ENCODE peak calls at places on chromosome 6, in ten cellular contexts. One of them, this sample, is unnamed.

GRCh38 chr6:31214516-31214915 is 44.0 kb upstream of the POU5F1 start:
- DNase-seq in left ventricle myocardium inferior: no peak
- DNase-seq in T-helper 17 cell: no peak
- DNase-seq in mesendoderm: no peak
- DNase-seq in D341Med: no peak
- DNase-seq in NCI-H345: no peak
- DNase-seq in stimulated activated CD4-positive, alpha-beta T cell treated with anti-CD3 and anti-CD28 coated beads, Interleukin-4, amount 100 ng/mL, for 4 hours: no peak
- DNase-seq in M059J: no peak
- DNase-seq in endothelial cell of umbilical vein: no peak
- DNase-seq in stimulated activated naive B cell treated with anti-CD40 and anti-IgM and Interleukin-4, amounts not matched to agents 10 μg/mL and 1 μg/mL and 100 μg/mL, for 72 hours: no peak
- DNase-seq in this sample: no peak

GRCh38 chr6:17478223-17478907 is 85.0 kb downstream of the CAP2 start:
- DNase-seq in left ventricle myocardium inferior: no peak
- DNase-seq in T-helper 17 cell: no peak
- DNase-seq in mesendoderm: peak
- DNase-seq in D341Med: no peak
- DNase-seq in NCI-H345: no peak
- DNase-seq in stimulated activated CD4-positive, alpha-beta T cell treated with anti-CD3 and anti-CD28 coated beads, Interleukin-4, amount 100 ng/mL, for 4 hours: no peak
- DNase-seq in M059J: no peak
- DNase-seq in endothelial cell of umbilical vein: peak
- DNase-seq in stimulated activated naive B cell treated with anti-CD40 and anti-IgM and Interleukin-4, amounts not matched to agents 10 μg/mL and 1 μg/mL and 100 μg/mL, for 72 hours: no peak
- DNase-seq in this sample: no peak

GRCh38 chr6:142914371-142914770 is 30.6 kb downstream of the HIVEP2 start:
- DNase-seq in left ventricle myocardium inferior: no peak
- DNase-seq in T-helper 17 cell: no peak
- DNase-seq in mesendoderm: no peak
- DNase-seq in D341Med: no peak
- DNase-seq in NCI-H345: no peak
- DNase-seq in stimulated activated CD4-positive, alpha-beta T cell treated with anti-CD3 and anti-CD28 coated beads, Interleukin-4, amount 100 ng/mL, for 4 hours: no peak
- DNase-seq in M059J: no peak
- DNase-seq in endothelial cell of umbilical vein: no peak
- DNase-seq in stimulated activated naive B cell treated with anti-CD40 and anti-IgM and Interleukin-4, amounts not matched to agents 10 μg/mL and 1 μg/mL and 100 μg/mL, for 72 hours: no peak
- DNase-seq in this sample: no peak

GRCh38 chr6:139114741-139115140 is 20.1 kb upstream of the HECA start:
- DNase-seq in left ventricle myocardium inferior: no peak
- DNase-seq in T-helper 17 cell: no peak
- DNase-seq in mesendoderm: no peak
- DNase-seq in D341Med: no peak
- DNase-seq in NCI-H345: peak
- DNase-seq in stimulated activated CD4-positive, alpha-beta T cell treated with anti-CD3 and anti-CD28 coated beads, Interleukin-4, amount 100 ng/mL, for 4 hours: no peak
- DNase-seq in M059J: no peak
- DNase-seq in endothelial cell of umbilical vein: no peak
- DNase-seq in stimulated activated naive B cell treated with anti-CD40 and anti-IgM and Interleukin-4, amounts not matched to agents 10 μg/mL and 1 μg/mL and 100 μg/mL, for 72 hours: no peak
- DNase-seq in this sample: no peak

GRCh38 chr6:1110164-1110563 is 201.7 kb upstream of the FOXQ1 start:
- DNase-seq in left ventricle myocardium inferior: no peak
- DNase-seq in T-helper 17 cell: no peak
- DNase-seq in mesendoderm: no peak
- DNase-seq in D341Med: peak
- DNase-seq in NCI-H345: no peak
- DNase-seq in stimulated activated CD4-positive, alpha-beta T cell treated with anti-CD3 and anti-CD28 coated beads, Interleukin-4, amount 100 ng/mL, for 4 hours: no peak
- DNase-seq in M059J: peak
- DNase-seq in endothelial cell of umbilical vein: no peak
- DNase-seq in stimulated activated naive B cell treated with anti-CD40 and anti-IgM and Interleukin-4, amounts not matched to agents 10 μg/mL and 1 μg/mL and 100 μg/mL, for 72 hours: no peak
- DNase-seq in this sample: no peak

GRCh38 chr6:110549277-110549676 is 72.9 kb upstream of the SLC22A16 start:
- DNase-seq in left ventricle myocardium inferior: no peak
- DNase-seq in T-helper 17 cell: no peak
- DNase-seq in mesendoderm: peak
- DNase-seq in D341Med: no peak
- DNase-seq in NCI-H345: no peak
- DNase-seq in stimulated activated CD4-positive, alpha-beta T cell treated with anti-CD3 and anti-CD28 coated beads, Interleukin-4, amount 100 ng/mL, for 4 hours: no peak
- DNase-seq in M059J: no peak
- DNase-seq in endothelial cell of umbilical vein: no peak
- DNase-seq in stimulated activated naive B cell treated with anti-CD40 and anti-IgM and Interleukin-4, amounts not matched to agents 10 μg/mL and 1 μg/mL and 100 μg/mL, for 72 hours: no peak
- DNase-seq in this sample: no peak

GRCh38 chr6:12289655-12290489 is at the start of gene EDN1:
- DNase-seq in left ventricle myocardium inferior: peak
- DNase-seq in T-helper 17 cell: no peak
- DNase-seq in mesendoderm: peak
- DNase-seq in D341Med: peak
- DNase-seq in NCI-H345: peak
- DNase-seq in stimulated activated CD4-positive, alpha-beta T cell treated with anti-CD3 and anti-CD28 coated beads, Interleukin-4, amount 100 ng/mL, for 4 hours: peak
- DNase-seq in M059J: peak
- DNase-seq in endothelial cell of umbilical vein: peak
- DNase-seq in stimulated activated naive B cell treated with anti-CD40 and anti-IgM and Interleukin-4, amounts not matched to agents 10 μg/mL and 1 μg/mL and 100 μg/mL, for 72 hours: peak
- DNase-seq in this sample: peak

GRCh38 chr6:7673063-7673536 is 52.8 kb upstream of the BMP6 start:
- DNase-seq in left ventricle myocardium inferior: peak
- DNase-seq in T-helper 17 cell: no peak
- DNase-seq in mesendoderm: peak
- DNase-seq in D341Med: peak
- DNase-seq in NCI-H345: no peak
- DNase-seq in stimulated activated CD4-positive, alpha-beta T cell treated with anti-CD3 and anti-CD28 coated beads, Interleukin-4, amount 100 ng/mL, for 4 hours: no peak
- DNase-seq in M059J: peak
- DNase-seq in endothelial cell of umbilical vein: peak
- DNase-seq in stimulated activated naive B cell treated with anti-CD40 and anti-IgM and Interleukin-4, amounts not matched to agents 10 μg/mL and 1 μg/mL and 100 μg/mL, for 72 hours: no peak
- DNase-seq in this sample: no peak

GRCh38 chr6:170125447-170126300 is 165.2 kb downstream of the DLL1 start:
- DNase-seq in left ventricle myocardium inferior: no peak
- DNase-seq in T-helper 17 cell: no peak
- DNase-seq in mesendoderm: no peak
- DNase-seq in D341Med: no peak
- DNase-seq in NCI-H345: no peak
- DNase-seq in stimulated activated CD4-positive, alpha-beta T cell treated with anti-CD3 and anti-CD28 coated beads, Interleukin-4, amount 100 ng/mL, for 4 hours: no peak
- DNase-seq in M059J: no peak
- DNase-seq in endothelial cell of umbilical vein: no peak
- DNase-seq in stimulated activated naive B cell treated with anti-CD40 and anti-IgM and Interleukin-4, amounts not matched to agents 10 μg/mL and 1 μg/mL and 100 μg/mL, for 72 hours: no peak
- DNase-seq in this sample: peak

GRCh38 chr6:19759117-19759880 is 77.9 kb upstream of the ID4 start:
- DNase-seq in left ventricle myocardium inferior: no peak
- DNase-seq in T-helper 17 cell: no peak
- DNase-seq in mesendoderm: no peak
- DNase-seq in D341Med: no peak
- DNase-seq in NCI-H345: no peak
- DNase-seq in stimulated activated CD4-positive, alpha-beta T cell treated with anti-CD3 and anti-CD28 coated beads, Interleukin-4, amount 100 ng/mL, for 4 hours: no peak
- DNase-seq in M059J: peak
- DNase-seq in endothelial cell of umbilical vein: no peak
- DNase-seq in stimulated activated naive B cell treated with anti-CD40 and anti-IgM and Interleukin-4, amounts not matched to agents 10 μg/mL and 1 μg/mL and 100 μg/mL, for 72 hours: no peak
- DNase-seq in this sample: no peak

GRCh38 chr6:79888587-79888986 is 58.8 kb downstream of the ELOVL4 start:
- DNase-seq in left ventricle myocardium inferior: no peak
- DNase-seq in T-helper 17 cell: no peak
- DNase-seq in mesendoderm: no peak
- DNase-seq in D341Med: no peak
- DNase-seq in NCI-H345: no peak
- DNase-seq in stimulated activated CD4-positive, alpha-beta T cell treated with anti-CD3 and anti-CD28 coated beads, Interleukin-4, amount 100 ng/mL, for 4 hours: no peak
- DNase-seq in M059J: no peak
- DNase-seq in endothelial cell of umbilical vein: no peak
- DNase-seq in stimulated activated naive B cell treated with anti-CD40 and anti-IgM and Interleukin-4, amounts not matched to agents 10 μg/mL and 1 μg/mL and 100 μg/mL, for 72 hours: no peak
- DNase-seq in this sample: no peak

GRCh38 chr6:7004581-7005297 is 103.0 kb upstream of the RREB1 start:
- DNase-seq in left ventricle myocardium inferior: no peak
- DNase-seq in T-helper 17 cell: no peak
- DNase-seq in mesendoderm: no peak
- DNase-seq in D341Med: peak
- DNase-seq in NCI-H345: no peak
- DNase-seq in stimulated activated CD4-positive, alpha-beta T cell treated with anti-CD3 and anti-CD28 coated beads, Interleukin-4, amount 100 ng/mL, for 4 hours: no peak
- DNase-seq in M059J: no peak
- DNase-seq in endothelial cell of umbilical vein: no peak
- DNase-seq in stimulated activated naive B cell treated with anti-CD40 and anti-IgM and Interleukin-4, amounts not matched to agents 10 μg/mL and 1 μg/mL and 100 μg/mL, for 72 hours: no peak
- DNase-seq in this sample: no peak

GRCh38 chr6:41635365-41635764 is 2.9 kb upstream of the MDFI start:
- DNase-seq in left ventricle myocardium inferior: no peak
- DNase-seq in T-helper 17 cell: no peak
- DNase-seq in mesendoderm: no peak
- DNase-seq in D341Med: no peak
- DNase-seq in NCI-H345: no peak
- DNase-seq in stimulated activated CD4-positive, alpha-beta T cell treated with anti-CD3 and anti-CD28 coated beads, Interleukin-4, amount 100 ng/mL, for 4 hours: no peak
- DNase-seq in M059J: no peak
- DNase-seq in endothelial cell of umbilical vein: no peak
- DNase-seq in stimulated activated naive B cell treated with anti-CD40 and anti-IgM and Interleukin-4, amounts not matched to agents 10 μg/mL and 1 μg/mL and 100 μg/mL, for 72 hours: no peak
- DNase-seq in this sample: no peak

GRCh38 chr6:43481591-43482242 is 4.3 kb downstream of the TJAP1 start:
- DNase-seq in left ventricle myocardium inferior: no peak
- DNase-seq in T-helper 17 cell: no peak
- DNase-seq in mesendoderm: peak
- DNase-seq in D341Med: no peak
- DNase-seq in NCI-H345: no peak
- DNase-seq in stimulated activated CD4-positive, alpha-beta T cell treated with anti-CD3 and anti-CD28 coated beads, Interleukin-4, amount 100 ng/mL, for 4 hours: no peak
- DNase-seq in M059J: peak
- DNase-seq in endothelial cell of umbilical vein: no peak
- DNase-seq in stimulated activated naive B cell treated with anti-CD40 and anti-IgM and Interleukin-4, amounts not matched to agents 10 μg/mL and 1 μg/mL and 100 μg/mL, for 72 hours: no peak
- DNase-seq in this sample: no peak

GRCh38 chr6:134882426-134883038 is 67.4 kb downstream of the ALDH8A1 start:
- DNase-seq in left ventricle myocardium inferior: peak
- DNase-seq in T-helper 17 cell: no peak
- DNase-seq in mesendoderm: peak
- DNase-seq in D341Med: peak
- DNase-seq in NCI-H345: peak
- DNase-seq in stimulated activated CD4-positive, alpha-beta T cell treated with anti-CD3 and anti-CD28 coated beads, Interleukin-4, amount 100 ng/mL, for 4 hours: peak
- DNase-seq in M059J: peak
- DNase-seq in endothelial cell of umbilical vein: peak
- DNase-seq in stimulated activated naive B cell treated with anti-CD40 and anti-IgM and Interleukin-4, amounts not matched to agents 10 μg/mL and 1 μg/mL and 100 μg/mL, for 72 hours: peak
- DNase-seq in this sample: no peak

GRCh38 chr6:110741517-110741916 is 73.8 kb downstream of the CDK19 start:
- DNase-seq in left ventricle myocardium inferior: no peak
- DNase-seq in T-helper 17 cell: no peak
- DNase-seq in mesendoderm: no peak
- DNase-seq in D341Med: no peak
- DNase-seq in NCI-H345: no peak
- DNase-seq in stimulated activated CD4-positive, alpha-beta T cell treated with anti-CD3 and anti-CD28 coated beads, Interleukin-4, amount 100 ng/mL, for 4 hours: no peak
- DNase-seq in M059J: peak
- DNase-seq in endothelial cell of umbilical vein: no peak
- DNase-seq in stimulated activated naive B cell treated with anti-CD40 and anti-IgM and Interleukin-4, amounts not matched to agents 10 μg/mL and 1 μg/mL and 100 μg/mL, for 72 hours: no peak
- DNase-seq in this sample: no peak

GRCh38 chr6:152635949-152636674 is 1.1 kb downstream of the SYNE1 start:
- DNase-seq in left ventricle myocardium inferior: peak
- DNase-seq in T-helper 17 cell: no peak
- DNase-seq in mesendoderm: peak
- DNase-seq in D341Med: no peak
- DNase-seq in NCI-H345: no peak
- DNase-seq in stimulated activated CD4-positive, alpha-beta T cell treated with anti-CD3 and anti-CD28 coated beads, Interleukin-4, amount 100 ng/mL, for 4 hours: no peak
- DNase-seq in M059J: no peak
- DNase-seq in endothelial cell of umbilical vein: peak
- DNase-seq in stimulated activated naive B cell treated with anti-CD40 and anti-IgM and Interleukin-4, amounts not matched to agents 10 μg/mL and 1 μg/mL and 100 μg/mL, for 72 hours: no peak
- DNase-seq in this sample: peak

GRCh38 chr6:11754625-11755289 is 23.8 kb downstream of the ADTRP start:
- DNase-seq in left ventricle myocardium inferior: no peak
- DNase-seq in T-helper 17 cell: no peak
- DNase-seq in mesendoderm: no peak
- DNase-seq in D341Med: no peak
- DNase-seq in NCI-H345: no peak
- DNase-seq in stimulated activated CD4-positive, alpha-beta T cell treated with anti-CD3 and anti-CD28 coated beads, Interleukin-4, amount 100 ng/mL, for 4 hours: no peak
- DNase-seq in M059J: peak
- DNase-seq in endothelial cell of umbilical vein: peak
- DNase-seq in stimulated activated naive B cell treated with anti-CD40 and anti-IgM and Interleukin-4, amounts not matched to agents 10 μg/mL and 1 μg/mL and 100 μg/mL, for 72 hours: no peak
- DNase-seq in this sample: no peak

GRCh38 chr6:36743538-36744441 is 46.2 kb downstream of the RAB44 start:
- DNase-seq in left ventricle myocardium inferior: no peak
- DNase-seq in T-helper 17 cell: no peak
- DNase-seq in mesendoderm: no peak
- DNase-seq in D341Med: no peak
- DNase-seq in NCI-H345: no peak
- DNase-seq in stimulated activated CD4-positive, alpha-beta T cell treated with anti-CD3 and anti-CD28 coated beads, Interleukin-4, amount 100 ng/mL, for 4 hours: no peak
- DNase-seq in M059J: no peak
- DNase-seq in endothelial cell of umbilical vein: no peak
- DNase-seq in stimulated activated naive B cell treated with anti-CD40 and anti-IgM and Interleukin-4, amounts not matched to agents 10 μg/mL and 1 μg/mL and 100 μg/mL, for 72 hours: no peak
- DNase-seq in this sample: no peak

GRCh38 chr6:14897836-14898235 is 348.0 kb upstream of the JARID2 start:
- DNase-seq in left ventricle myocardium inferior: no peak
- DNase-seq in T-helper 17 cell: no peak
- DNase-seq in mesendoderm: no peak
- DNase-seq in D341Med: no peak
- DNase-seq in NCI-H345: no peak
- DNase-seq in stimulated activated CD4-positive, alpha-beta T cell treated with anti-CD3 and anti-CD28 coated beads, Interleukin-4, amount 100 ng/mL, for 4 hours: no peak
- DNase-seq in M059J: no peak
- DNase-seq in endothelial cell of umbilical vein: no peak
- DNase-seq in stimulated activated naive B cell treated with anti-CD40 and anti-IgM and Interleukin-4, amounts not matched to agents 10 μg/mL and 1 μg/mL and 100 μg/mL, for 72 hours: no peak
- DNase-seq in this sample: no peak

GRCh38 chr6:33438978-33439594 is 15.3 kb upstream of the ZBTB9 start:
- DNase-seq in left ventricle myocardium inferior: no peak
- DNase-seq in T-helper 17 cell: no peak
- DNase-seq in mesendoderm: no peak
- DNase-seq in D341Med: no peak
- DNase-seq in NCI-H345: no peak
- DNase-seq in stimulated activated CD4-positive, alpha-beta T cell treated with anti-CD3 and anti-CD28 coated beads, Interleukin-4, amount 100 ng/mL, for 4 hours: no peak
- DNase-seq in M059J: no peak
- DNase-seq in endothelial cell of umbilical vein: no peak
- DNase-seq in stimulated activated naive B cell treated with anti-CD40 and anti-IgM and Interleukin-4, amounts not matched to agents 10 μg/mL and 1 μg/mL and 100 μg/mL, for 72 hours: no peak
- DNase-seq in this sample: no peak

GRCh38 chr6:140858381-140858971 is 1274.2 kb upstream of the GJE1 start:
- DNase-seq in left ventricle myocardium inferior: no peak
- DNase-seq in T-helper 17 cell: no peak
- DNase-seq in mesendoderm: no peak
- DNase-seq in D341Med: no peak
- DNase-seq in NCI-H345: peak
- DNase-seq in stimulated activated CD4-positive, alpha-beta T cell treated with anti-CD3 and anti-CD28 coated beads, Interleukin-4, amount 100 ng/mL, for 4 hours: no peak
- DNase-seq in M059J: peak
- DNase-seq in endothelial cell of umbilical vein: peak
- DNase-seq in stimulated activated naive B cell treated with anti-CD40 and anti-IgM and Interleukin-4, amounts not matched to agents 10 μg/mL and 1 μg/mL and 100 μg/mL, for 72 hours: no peak
- DNase-seq in this sample: no peak

GRCh38 chr6:113381957-113382356 is 475.2 kb upstream of the MARCKS start:
- DNase-seq in left ventricle myocardium inferior: peak
- DNase-seq in T-helper 17 cell: no peak
- DNase-seq in mesendoderm: no peak
- DNase-seq in D341Med: no peak
- DNase-seq in NCI-H345: peak
- DNase-seq in stimulated activated CD4-positive, alpha-beta T cell treated with anti-CD3 and anti-CD28 coated beads, Interleukin-4, amount 100 ng/mL, for 4 hours: no peak
- DNase-seq in M059J: peak
- DNase-seq in endothelial cell of umbilical vein: peak
- DNase-seq in stimulated activated naive B cell treated with anti-CD40 and anti-IgM and Interleukin-4, amounts not matched to agents 10 μg/mL and 1 μg/mL and 100 μg/mL, for 72 hours: peak
- DNase-seq in this sample: no peak

GRCh38 chr6:136129365-136129764 is 120.7 kb downstream of the MTFR2 start:
- DNase-seq in left ventricle myocardium inferior: no peak
- DNase-seq in T-helper 17 cell: no peak
- DNase-seq in mesendoderm: no peak
- DNase-seq in D341Med: no peak
- DNase-seq in NCI-H345: no peak
- DNase-seq in stimulated activated CD4-positive, alpha-beta T cell treated with anti-CD3 and anti-CD28 coated beads, Interleukin-4, amount 100 ng/mL, for 4 hours: no peak
- DNase-seq in M059J: no peak
- DNase-seq in endothelial cell of umbilical vein: no peak
- DNase-seq in stimulated activated naive B cell treated with anti-CD40 and anti-IgM and Interleukin-4, amounts not matched to agents 10 μg/mL and 1 μg/mL and 100 μg/mL, for 72 hours: no peak
- DNase-seq in this sample: no peak

GRCh38 chr6:157023958-157024357 is 246.8 kb downstream of the ARID1B start:
- DNase-seq in left ventricle myocardium inferior: no peak
- DNase-seq in T-helper 17 cell: no peak
- DNase-seq in mesendoderm: no peak
- DNase-seq in D341Med: no peak
- DNase-seq in NCI-H345: no peak
- DNase-seq in stimulated activated CD4-positive, alpha-beta T cell treated with anti-CD3 and anti-CD28 coated beads, Interleukin-4, amount 100 ng/mL, for 4 hours: no peak
- DNase-seq in M059J: peak
- DNase-seq in endothelial cell of umbilical vein: no peak
- DNase-seq in stimulated activated naive B cell treated with anti-CD40 and anti-IgM and Interleukin-4, amounts not matched to agents 10 μg/mL and 1 μg/mL and 100 μg/mL, for 72 hours: no peak
- DNase-seq in this sample: no peak